ENCODE peak calls at places on chromosomes 13 and 19, in ten cellular contexts. Y is left ventricle myocardium inferior, M is uterus, E is tibial nerve, W is prostate gland, B is transverse colon, U is psoas muscle, Q is mesendoderm, R is neural progenitor cell, T is A549. D is an unnamed sample.

GRCh38 chr19:3980353-3981251 is 4.7 kb downstream of the EEF2 start:
- DNase-seq in Y (no peak), M (no peak), E (no peak), W (no peak), B (no peak), U (no peak), Q (no peak), R (no peak), T (no peak), D (no peak)

GRCh38 chr19:4609878-4610511 is 29.3 kb upstream of the TNFAIP8L1 start:
- DNase-seq in Y (peak; percentile 46), M (no peak), E (no peak), W (no peak), B (no peak), U (no peak), Q (no peak), R (no peak), T (no peak), D (no peak)

GRCh38 chr19:39247701-39248664 is 673 bp downstream of the IFNL4 start:
- DNase-seq in Y (no peak), M (no peak), E (no peak), W (no peak), B (no peak), U (no peak), Q (peak; percentile 29), R (peak; percentile 67), T (no peak), D (no peak)

GRCh38 chr13:45826741-45827140 is 24.8 kb downstream of the SIAH3 start:
- DNase-seq in Y (no peak), M (no peak), E (no peak), W (no peak), B (no peak), U (no peak), Q (no peak), R (no peak), T (no peak), D (no peak)

GRCh38 chr19:55368701-55369563 is 1.3 kb downstream of the IL11 start:
- DNase-seq in Y (no peak), M (no peak), E (no peak), W (no peak), B (no peak), U (no peak), Q (peak; percentile 65), R (peak; percentile 63), T (no peak), D (no peak)

GRCh38 chr19:10708261-10708660 is 7.0 kb downstream of the QTRT1 start:
- DNase-seq in Y (no peak), M (no peak), E (no peak), W (no peak), B (no peak), U (no peak), Q (no peak), R (no peak), T (no peak), D (no peak)

GRCh38 chr13:53254495-53254894 is 225.9 kb downstream of the OLFM4 start:
- DNase-seq in Y (no peak), M (no peak), E (no peak), W (peak; percentile 6), B (no peak), U (no peak), Q (peak; percentile 31), R (peak; percentile 70), T (no peak), D (no peak)

GRCh38 chr19:36201684-36202083 is 12.8 kb downstream of the ZNF565 start:
- DNase-seq in Y (no peak), M (no peak), E (no peak), W (no peak), B (no peak), U (no peak), Q (no peak), R (no peak), T (no peak), D (no peak)

DNA sequence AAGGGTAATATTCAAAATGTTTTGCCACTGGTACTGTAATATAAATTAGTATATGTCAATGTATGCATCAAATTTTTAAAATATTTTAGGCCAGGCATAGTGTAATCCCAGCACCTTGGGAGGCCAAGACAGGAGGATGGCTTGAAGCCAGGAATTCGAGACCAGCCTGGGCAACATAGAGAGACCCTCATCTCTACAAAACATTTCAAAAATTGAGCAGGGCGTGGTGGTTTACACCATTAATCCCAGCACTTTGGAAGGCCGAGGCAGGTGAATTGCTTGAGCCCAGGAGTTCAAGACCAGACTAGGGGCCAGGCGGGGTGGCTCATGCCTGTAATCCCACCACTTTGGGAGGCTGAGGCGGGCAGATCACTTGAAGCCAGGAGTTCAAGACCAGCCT is 14.1 kb upstream of the STRN4 start:
- DNase-seq in Y (no peak), M (no peak), E (no peak), W (no peak), B (no peak), U (no peak), Q (no peak), R (no peak), T (no peak), D (no peak)
- H3K4me1 ChIP-seq in Y (peaks cover 19% of the 10 kb centered on the region), M (peaks cover 1% of the 10 kb centered on the region), E (peaks cover 13% of the 10 kb centered on the region), W (peaks cover 5% of the 10 kb centered on the region), B (peaks cover 13% of the 10 kb centered on the region), U (peaks cover 23% of the 10 kb centered on the region), Q (no peaks in the 10 kb centered on the region), R (no peaks in the 10 kb centered on the region), T (peaks cover 31% of the 10 kb centered on the region), D (peaks cover 10% of the 10 kb centered on the region)

DNA sequence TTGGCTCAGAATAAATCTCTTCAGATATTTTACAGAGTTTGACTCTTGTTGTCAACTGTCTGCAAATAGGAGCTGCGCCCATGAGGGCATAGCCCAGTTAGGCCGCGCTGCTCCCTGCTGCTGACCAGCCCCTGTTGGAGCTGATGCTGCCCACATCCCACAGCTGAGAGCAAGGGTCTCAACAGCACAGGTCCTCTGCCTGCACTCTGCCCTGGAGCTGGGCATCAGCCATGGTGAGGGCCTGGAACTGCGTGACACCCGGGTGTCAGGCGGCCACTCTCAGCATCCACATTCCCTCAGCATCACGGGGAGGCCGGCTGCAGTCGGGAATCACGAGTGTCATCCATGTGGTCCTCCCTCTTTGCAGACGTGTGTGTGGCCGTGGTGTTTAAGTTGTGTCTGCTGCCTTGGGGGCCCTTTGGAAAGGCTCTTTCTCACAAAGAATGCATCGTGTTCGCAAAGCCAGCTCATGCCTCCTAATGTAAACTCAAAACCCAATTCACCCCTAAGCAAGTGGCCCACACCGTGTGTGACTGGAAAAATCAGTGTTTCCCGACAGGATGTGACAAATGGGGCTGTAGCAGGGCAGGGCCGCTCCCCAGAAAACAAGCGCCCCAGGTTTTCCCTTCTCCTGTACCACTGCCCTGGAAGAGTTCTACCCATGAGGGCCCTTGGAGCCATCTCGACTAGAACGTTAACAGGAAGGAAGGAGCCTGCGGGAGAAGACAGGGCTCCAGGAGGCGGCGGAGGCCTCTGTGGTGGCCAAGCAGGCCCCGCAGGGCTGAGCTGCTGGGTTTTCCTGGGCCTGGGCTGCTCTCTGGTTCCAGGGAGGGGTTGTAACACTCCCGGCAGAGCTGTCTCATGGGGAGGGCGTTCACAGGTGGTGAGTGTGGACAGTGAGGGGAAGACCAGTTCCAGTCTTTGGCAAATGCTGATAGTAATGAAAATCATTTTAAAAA is 20.3 kb downstream of the ATP11A start:
- DNase-seq in Y (no peak), M (no peak), E (no peak), W (no peak), B (peak; percentile 4), U (no peak), Q (no peak), R (no peak), T (no peak), D (no peak)
- H3K4me3 ChIP-seq in Y (no peak overlapping the region), M (no peak overlapping the region), E (no peak overlapping the region), W (no peak overlapping the region), B (no peak overlapping the region), U (no peak overlapping the region), Q (no peak overlapping the region), R (no peak overlapping the region), T (no peak overlapping the region), D (no peak overlapping the region)

GRCh38 chr19:33260628-33261418 is 35.2 kb upstream of the SLC7A10 start:
- DNase-seq in Y (peak; percentile 57), M (no peak), E (no peak), W (no peak), B (no peak), U (no peak), Q (no peak), R (no peak), T (no peak), D (no peak)

GRCh38 chr19:33263325-33264023 is 37.8 kb upstream of the SLC7A10 start:
- DNase-seq in Y (no peak), M (no peak), E (no peak), W (no peak), B (no peak), U (no peak), Q (no peak), R (no peak), T (no peak), D (peak; percentile 31)

GRCh38 chr19:33259532-33259931 is 33.9 kb upstream of the SLC7A10 start:
- DNase-seq in Y (no peak), M (no peak), E (no peak), W (no peak), B (no peak), U (no peak), Q (no peak), R (no peak), T (no peak), D (no peak)

GRCh38 chr19:33264881-33265445 is 37.4 kb downstream of the CEBPA start:
- DNase-seq in Y (no peak), M (no peak), E (no peak), W (no peak), B (no peak), U (no peak), Q (no peak), R (no peak), T (no peak), D (peak; percentile 31)

DNA sequence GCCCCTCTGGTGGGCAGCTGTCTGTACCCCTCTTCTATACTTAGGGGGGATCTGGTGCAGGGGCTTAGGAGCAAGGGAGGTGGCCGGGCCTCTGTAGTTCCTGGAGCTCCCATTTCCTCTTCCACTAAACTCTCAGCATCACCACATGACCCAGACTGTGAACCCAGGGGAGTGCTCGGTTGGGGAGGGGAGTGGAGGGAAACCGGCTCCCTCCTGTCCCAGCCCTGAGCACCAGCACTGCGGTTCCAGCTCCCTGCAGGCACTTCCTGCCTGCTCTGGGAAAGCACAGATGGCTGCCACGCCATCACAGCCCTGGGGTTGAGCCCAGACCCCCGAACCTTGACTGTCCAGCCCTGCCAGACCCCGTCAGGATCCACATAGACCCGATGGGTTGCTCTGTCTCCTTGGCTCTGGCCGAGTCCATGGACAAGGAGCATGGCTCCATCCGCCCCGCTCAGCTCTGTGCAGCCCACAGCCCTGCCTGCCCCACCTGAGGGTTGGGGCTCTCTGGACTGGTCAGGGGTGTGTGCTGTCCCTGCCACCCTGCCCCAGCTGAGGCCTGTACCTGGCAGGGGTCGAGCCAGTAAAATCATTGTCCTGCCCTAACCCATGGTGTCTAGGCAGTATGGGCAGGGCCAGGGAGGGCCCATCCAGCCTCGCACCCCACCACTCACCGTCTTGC is 36.0 kb upstream of the SLC7A10 start:
- DNase-seq in Y (no peak), M (no peak), E (no peak), W (no peak), B (no peak), U (no peak), Q (no peak), R (no peak), T (no peak), D (no peak)
- H3K4me1 ChIP-seq in Y (no peaks in the 10 kb centered on the region), M (no peaks in the 10 kb centered on the region), E (no peaks in the 10 kb centered on the region), W (no peaks in the 10 kb centered on the region), B (no peaks in the 10 kb centered on the region), U (no peaks in the 10 kb centered on the region), Q (no peaks in the 10 kb centered on the region), R (no peaks in the 10 kb centered on the region), T (no peaks in the 10 kb centered on the region), D (no peaks in the 10 kb centered on the region)

DNA sequence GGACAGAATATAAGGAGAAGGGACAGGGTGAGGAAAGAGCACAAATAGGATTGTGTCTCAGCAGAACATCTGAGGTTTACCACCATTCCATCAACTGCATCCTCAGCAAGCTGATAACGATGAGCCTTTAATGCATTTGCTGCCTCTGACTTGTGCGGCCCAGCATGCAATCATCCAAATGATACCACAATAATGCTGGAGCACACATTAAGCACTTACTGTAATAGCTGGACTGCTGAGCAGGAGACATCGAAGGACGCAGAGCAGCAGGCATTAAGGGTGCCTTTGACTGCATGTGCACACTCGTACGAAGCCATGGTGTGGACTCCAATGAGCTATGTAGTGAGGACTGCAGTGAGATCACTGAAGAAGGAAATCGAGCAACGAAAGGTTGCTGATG is 469.4 kb downstream of the FOXO1 start:
- DNase-seq in Y (no peak), M (no peak), E (no peak), W (no peak), B (no peak), U (no peak), Q (no peak), R (no peak), T (no peak), D (no peak)
- H3K4me3 ChIP-seq in Y (no peak overlapping the region), M (no peak overlapping the region), E (no peak overlapping the region), W (no peak overlapping the region), B (no peak overlapping the region), U (no peak overlapping the region), Q (no peak overlapping the region), R (no peak overlapping the region), T (no peak overlapping the region), D (no peak overlapping the region)